ENCODE peak calls at places on chromosomes 4 and X, in six cellular contexts. K is GM04504; N is stimulated activated CD4-positive, alpha-beta T cell treated with anti-CD3 and anti-CD28 coated beads, Interleukin-2, amount 100 ng/mL, for 48 hours; O is activated T-cell treated with anti-CD3 and anti-CD28 coated beads, Interleukin-2, amount 50 U/mL, for 1 hour; S is stomach; C is AG08395. G is an unnamed sample.
A peak's percentile ranks its signal among the peaks of the same experiment; 100 is the strongest.

GRCh38 chr4:184506527-184507121 is 32.3 kb upstream of the IRF2 start:
- DNase-seq in O (peak; percentile 23), K (no peak), S (no peak), C (no peak), N (peak; percentile 21), G (no peak)

GRCh38 chrX:131747173-131747572 is 203.3 kb downstream of the OR13H1 start:
- DNase-seq in N (no peak), O (peak; percentile 73), C (peak; percentile 40), S (peak; percentile 76), K (peak; percentile 76), G (no peak)

GRCh38 chrX:123425471-123425870 is 241.4 kb downstream of the GRIA3 start:
- DNase-seq in O (no peak), S (no peak), N (no peak), C (no peak), K (no peak), G (no peak)

GRCh38 chrX:154547245-154548027 is at the start of gene IKBKG:
- DNase-seq in N (peak; percentile 78), S (peak; percentile 89), K (peak; percentile 77), C (peak; percentile 90), O (peak; percentile 93), G (peak; percentile 78)

GRCh38 chr4:186196063-186196462 is 4.7 kb downstream of the CYP4V2 start:
- DNase-seq in K (no peak), O (no peak), C (no peak), N (no peak), S (no peak), G (no peak)

GRCh38 chr4:8082517-8083055 is 76.0 kb downstream of the ABLIM2 start:
- DNase-seq in N (no peak), C (no peak), O (no peak), S (no peak), K (no peak), G (no peak)

GRCh38 chrX:39599339-39599738 is 498.4 kb downstream of the BCOR start:
- DNase-seq in K (no peak), S (no peak), C (no peak), N (no peak), O (no peak), G (no peak)

GRCh38 chrX:103774070-103774642 is 2.5 kb upstream of the PLP1 start:
- DNase-seq in O (no peak), K (peak; percentile 22), S (no peak), C (peak; percentile 49), N (no peak), G (no peak)

GRCh38 chr4:130563891-130564418 is 1468.0 kb downstream of the C4orf33 start:
- DNase-seq in N (no peak), S (no peak), O (no peak), K (no peak), C (no peak), G (no peak)

GRCh38 chr4:24557036-24558022 is 27.0 kb downstream of the DHX15 start:
- DNase-seq in S (no peak), N (no peak), C (no peak), O (no peak), K (no peak), G (no peak)

GRCh38 chrX:2533424-2533823 is 32.6 kb upstream of the DHRSX start:
- DNase-seq in S (no peak), N (no peak), O (no peak), K (no peak), C (no peak), G (no peak)

GRCh38 chr4:7393491-7394183 is 41.1 kb downstream of the PSAPL1 start:
- DNase-seq in S (no peak), C (no peak), K (no peak), N (no peak), O (no peak), G (no peak)

GRCh38 chr4:105651879-105652640 is 56.4 kb downstream of the INTS12 start:
- DNase-seq in C (no peak), S (no peak), O (no peak), K (no peak), N (no peak), G (no peak)

GRCh38 chrX:39425124-39425806 is 624.0 kb downstream of the MID1IP1 start:
- DNase-seq in K (no peak), C (no peak), O (no peak), S (no peak), N (no peak), G (no peak)

GRCh38 chr4:83114576-83114975 is at the start of gene PLAC8:
- DNase-seq in K (no peak), N (no peak), S (peak; percentile 51), O (no peak), C (no peak), G (no peak)

GRCh38 chr4:180532691-180533090 is 1710.5 kb upstream of the TENM3 start:
- DNase-seq in C (no peak), S (no peak), O (no peak), K (no peak), N (no peak), G (no peak)

GRCh38 chr4:185695743-185696142 is 116.3 kb downstream of the SORBS2 start:
- DNase-seq in S (no peak), N (no peak), K (no peak), C (no peak), O (no peak), G (no peak)

GRCh38 chrX:73563740-73564073 is 710 bp downstream of the CHIC1 start:
- DNase-seq in N (no peak), C (no peak), K (no peak), S (no peak), O (no peak), G (no peak)

GRCh38 chrX:37060999-37061398 is 52.8 kb downstream of the FAM47C start:
- DNase-seq in S (no peak), O (no peak), C (peak; percentile 4), K (peak; percentile 7), N (no peak), G (no peak)

GRCh38 chr4:99808260-99808857 is 8.3 kb upstream of the DAPP1 start:
- DNase-seq in S (peak; percentile 71), N (peak; percentile 63), O (peak; percentile 70), K (no peak), C (peak; percentile 26), G (peak; percentile 38)

GRCh38 chrX:33434256-33435092 is 223.1 kb upstream of the DMD start:
- DNase-seq in N (peak; percentile 28), O (peak; percentile 27), S (peak; percentile 60), C (peak; percentile 29), K (peak; percentile 8), G (no peak)

GRCh38 chr4:25863347-25863784 is 578 bp upstream of the SEL1L3 start:
- DNase-seq in O (peak; percentile 32), N (no peak), S (peak; percentile 81), K (no peak), C (no peak), G (no peak)

GRCh38 chr4:90184560-90184959 is 57.4 kb downstream of the CCSER1 start:
- DNase-seq in K (no peak), S (no peak), O (no peak), C (no peak), N (no peak), G (no peak)

GRCh38 chr4:42083816-42084215 is 68.6 kb downstream of the BEND4 start:
- DNase-seq in S (no peak), K (no peak), C (no peak), N (no peak), O (no peak), G (no peak)

GRCh38 chr4:3296651-3297050 is 3.8 kb downstream of the RGS12 start:
- DNase-seq in O (no peak), N (no peak), K (no peak), S (peak; percentile 9), C (no peak), G (no peak)

GRCh38 chr4:159041058-159042034 is 61.5 kb upstream of the RAPGEF2 start:
- DNase-seq in O (no peak), C (no peak), S (no peak), K (no peak), N (no peak), G (no peak)

GRCh38 chrX:106363214-106363613 is 195.1 kb downstream of the PWWP3B start:
- DNase-seq in N (no peak), S (no peak), K (no peak), C (no peak), O (no peak), G (no peak)

GRCh38 chr4:47483722-47484121 is 1.4 kb upstream of the ATP10D start:
- DNase-seq in N (no peak), C (no peak), K (no peak), S (no peak), O (no peak), G (no peak)

GRCh38 chrX:150569155-150569477 is 695 bp downstream of the MTM1 start:
- DNase-seq in N (no peak), C (no peak), K (no peak), S (peak; percentile 34), O (no peak), G (no peak)

GRCh38 chrX:128518508-128518907 is 466.3 kb upstream of the ACTRT1 start:
- DNase-seq in K (no peak), N (no peak), C (no peak), S (no peak), O (no peak), G (no peak)

GRCh38 chr4:7004331-7004730 is 38.8 kb upstream of the TADA2B start:
- DNase-seq in C (no peak), S (no peak), N (no peak), O (no peak), K (no peak), G (no peak)

GRCh38 chr4:71184195-71184781 is 154.5 kb upstream of the SLC4A4 start:
- DNase-seq in K (peak; percentile 20), O (no peak), C (peak; percentile 59), N (peak; percentile 7), S (peak; percentile 65), G (peak; percentile 30)

GRCh38 chr4:74456849-74457395 is 12.0 kb downstream of the AREG start:
- DNase-seq in S (no peak), C (no peak), O (no peak), K (no peak), N (no peak), G (no peak)

GRCh38 chrX:118730500-118731247 is 3.3 kb downstream of the IL13RA1 start:
- DNase-seq in S (no peak), C (peak; percentile 50), N (no peak), K (no peak), O (no peak), G (no peak)

G was measured in GM18507.